ENCODE peak calls at places on chromosomes 12 and 14, in five cellular contexts. One of them, this sample, is unnamed.

GRCh38 chr12:13725049-13725448 is 256.4 kb downstream of the GRIN2B start:
- DNase-seq in H1: no peak
- DNase-seq in neuronal stem cell: no peak
- DNase-seq in mesenchymal stem cell: no peak
- DNase-seq in trophoblast cell: peak; percentile 2
- DNase-seq in this sample: no peak

GRCh38 chr12:52631264-52631663 is 12.9 kb upstream of the KRT73 start:
- DNase-seq in mesenchymal stem cell: no peak
- DNase-seq in neuronal stem cell: no peak
- DNase-seq in H1: no peak
- DNase-seq in trophoblast cell: no peak
- DNase-seq in this sample: peak; percentile 17

GRCh38 chr14:90116444-90116843 is 54.6 kb downstream of the KCNK13 start:
- DNase-seq in mesenchymal stem cell: no peak
- DNase-seq in neuronal stem cell: no peak
- DNase-seq in trophoblast cell: no peak
- DNase-seq in H1: no peak
- DNase-seq in this sample: no peak

GRCh38 chr12:39846971-39847661 is 227.5 kb upstream of the ABCD2 start:
- DNase-seq in H1: no peak
- DNase-seq in trophoblast cell: peak; percentile 40
- DNase-seq in neuronal stem cell: no peak
- DNase-seq in mesenchymal stem cell: no peak
- DNase-seq in this sample: no peak

GRCh38 chr12:119178544-119179334 is at the start of gene HSPB8:
- DNase-seq in H1: no peak
- DNase-seq in neuronal stem cell: no peak
- DNase-seq in mesenchymal stem cell: peak; percentile 98
- DNase-seq in trophoblast cell: peak; percentile 98
- DNase-seq in this sample: peak; percentile 89

GRCh38 chr12:75374971-75375370 is 15.9 kb upstream of the GLIPR1L2 start:
- DNase-seq in H1: no peak
- DNase-seq in mesenchymal stem cell: no peak
- DNase-seq in neuronal stem cell: no peak
- DNase-seq in trophoblast cell: no peak
- DNase-seq in this sample: no peak

GRCh38 chr12:53298154-53298553 is 1.3 kb upstream of the MYG1 start:
- DNase-seq in neuronal stem cell: no peak
- DNase-seq in trophoblast cell: peak; percentile 91
- DNase-seq in mesenchymal stem cell: peak; percentile 85
- DNase-seq in H1: no peak
- DNase-seq in this sample: no peak

GRCh38 chr14:50001146-50001998 is 108.5 kb downstream of the ARF6 start:
- DNase-seq in mesenchymal stem cell: peak; percentile 94
- DNase-seq in neuronal stem cell: no peak
- DNase-seq in trophoblast cell: peak; percentile 98
- DNase-seq in H1: no peak
- DNase-seq in this sample: peak; percentile 59

GRCh38 chr14:99412122-99413061 is 68.3 kb downstream of the SETD3 start:
- DNase-seq in neuronal stem cell: no peak
- DNase-seq in trophoblast cell: no peak
- DNase-seq in mesenchymal stem cell: peak; percentile 31
- DNase-seq in H1: peak; percentile 46
- DNase-seq in this sample: peak; percentile 83

GRCh38 chr14:78725086-78725485 is 554.9 kb downstream of the NRXN3 start:
- DNase-seq in neuronal stem cell: no peak
- DNase-seq in H1: no peak
- DNase-seq in mesenchymal stem cell: no peak
- DNase-seq in trophoblast cell: no peak
- DNase-seq in this sample: no peak

GRCh38 chr14:71271166-71271945 is 364.1 kb downstream of the PCNX1 start:
- DNase-seq in neuronal stem cell: no peak
- DNase-seq in H1: no peak
- DNase-seq in trophoblast cell: no peak
- DNase-seq in mesenchymal stem cell: no peak
- DNase-seq in this sample: no peak

GRCh38 chr12:53990311-53991076 is 5.5 kb downstream of the HOXC10 start:
- DNase-seq in trophoblast cell: no peak
- DNase-seq in H1: no peak
- DNase-seq in mesenchymal stem cell: no peak
- DNase-seq in neuronal stem cell: no peak
- DNase-seq in this sample: no peak

GRCh38 chr14:55807059-55807499 is 227.1 kb downstream of the KTN1 start:
- DNase-seq in trophoblast cell: peak; percentile 26
- DNase-seq in H1: no peak
- DNase-seq in mesenchymal stem cell: peak; percentile 21
- DNase-seq in neuronal stem cell: no peak
- DNase-seq in this sample: no peak

GRCh38 chr12:24754690-24755638 is 193.9 kb downstream of the BCAT1 start:
- DNase-seq in mesenchymal stem cell: peak; percentile 73
- DNase-seq in H1: no peak
- DNase-seq in trophoblast cell: peak; percentile 63
- DNase-seq in neuronal stem cell: no peak
- DNase-seq in this sample: no peak

GRCh38 chr12:52380271-52380694 is 5.2 kb downstream of the KRT84 start:
- DNase-seq in neuronal stem cell: no peak
- DNase-seq in mesenchymal stem cell: peak; percentile 16
- DNase-seq in trophoblast cell: peak; percentile 63
- DNase-seq in H1: no peak
- DNase-seq in this sample: peak; percentile 81

GRCh38 chr12:39892146-39892545 is 213.7 kb downstream of the SLC2A13 start:
- DNase-seq in mesenchymal stem cell: no peak
- DNase-seq in H1: no peak
- DNase-seq in neuronal stem cell: no peak
- DNase-seq in trophoblast cell: no peak
- DNase-seq in this sample: no peak

GRCh38 chr12:52091061-52091460 is 11.6 kb downstream of the SMIM41 start:
- DNase-seq in mesenchymal stem cell: no peak
- DNase-seq in H1: no peak
- DNase-seq in neuronal stem cell: no peak
- DNase-seq in trophoblast cell: no peak
- DNase-seq in this sample: no peak

GRCh38 chr14:51884086-51884927 is 23.9 kb downstream of the GNG2 start:
- DNase-seq in H1: no peak
- DNase-seq in trophoblast cell: no peak
- DNase-seq in neuronal stem cell: no peak
- DNase-seq in mesenchymal stem cell: peak; percentile 86
- DNase-seq in this sample: no peak

GRCh38 chr12:1995205-1995896 is 8.9 kb downstream of the DCP1B start:
- DNase-seq in neuronal stem cell: no peak
- DNase-seq in trophoblast cell: no peak
- DNase-seq in mesenchymal stem cell: no peak
- DNase-seq in H1: no peak
- DNase-seq in this sample: no peak
- H2BK120ac ChIP-seq in neuronal stem cell: no peak overlapping the region
- H2BK120ac ChIP-seq in trophoblast cell: no peak overlapping the region
- H2BK120ac ChIP-seq in mesenchymal stem cell: no peak overlapping the region
- H2BK120ac ChIP-seq in H1: peak overlapping the region; percentile 70
- H2BK120ac ChIP-seq in this sample: no peak overlapping the region

DNA sequence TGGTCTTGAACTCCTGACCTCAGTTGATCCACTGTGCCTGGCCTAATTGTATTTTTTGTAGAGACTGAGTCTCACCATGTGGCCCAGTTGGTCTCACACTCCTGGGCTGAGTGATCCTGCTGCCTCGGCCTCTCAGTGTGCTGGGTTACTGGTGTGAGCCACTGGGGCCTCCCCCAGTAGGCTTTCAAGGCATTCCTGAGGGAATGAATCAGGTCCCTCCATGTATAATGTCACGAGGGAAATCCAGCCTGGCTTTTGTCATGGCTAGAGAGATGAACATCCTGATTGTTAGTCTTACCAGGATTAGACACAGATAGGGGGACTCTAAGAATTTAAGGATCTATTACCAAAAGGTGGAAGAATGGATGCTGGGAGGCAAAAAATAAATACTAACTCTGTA is 51.9 kb downstream of the CPSF2 start:
- DNase-seq in trophoblast cell: no peak
- DNase-seq in mesenchymal stem cell: peak; percentile 77
- DNase-seq in H1: no peak
- DNase-seq in neuronal stem cell: no peak
- DNase-seq in this sample: no peak
- H2BK12ac ChIP-seq in trophoblast cell: no peak overlapping the region
- H2BK12ac ChIP-seq in mesenchymal stem cell: no peak overlapping the region
- H2BK12ac ChIP-seq in H1: no peak overlapping the region
- H2BK12ac ChIP-seq in neuronal stem cell: no peak overlapping the region
- H2BK12ac ChIP-seq in this sample: no peak overlapping the region

GRCh38 chr12:56042430-56043203 is 899 bp downstream of the RPS26 start:
- DNase-seq in trophoblast cell: no peak
- DNase-seq in neuronal stem cell: no peak
- DNase-seq in mesenchymal stem cell: peak; percentile 18
- DNase-seq in H1: no peak
- DNase-seq in this sample: no peak

GRCh38 chr12:56038022-56038665 is 3.6 kb upstream of the RPS26 start:
- DNase-seq in H1: no peak
- DNase-seq in neuronal stem cell: no peak
- DNase-seq in mesenchymal stem cell: no peak
- DNase-seq in trophoblast cell: no peak
- DNase-seq in this sample: no peak

GRCh38 chr12:56041579-56042429 is at the start of gene RPS26:
- DNase-seq in H1: peak; percentile 99
- DNase-seq in mesenchymal stem cell: peak; percentile 100
- DNase-seq in trophoblast cell: peak; percentile 99
- DNase-seq in neuronal stem cell: peak; percentile 99
- DNase-seq in this sample: peak; percentile 100

GRCh38 chr12:56040151-56040550 is 1.6 kb upstream of the RPS26 start:
- DNase-seq in trophoblast cell: no peak
- DNase-seq in H1: no peak
- DNase-seq in mesenchymal stem cell: no peak
- DNase-seq in neuronal stem cell: no peak
- DNase-seq in this sample: no peak

GRCh38 chr12:56040963-56041578 is 647 bp upstream of the RPS26 start:
- DNase-seq in H1: no peak
- DNase-seq in neuronal stem cell: no peak
- DNase-seq in trophoblast cell: no peak
- DNase-seq in mesenchymal stem cell: no peak
- DNase-seq in this sample: peak; percentile 68
- H2AFZ ChIP-seq in H1: no peak overlapping the region
- H2AFZ ChIP-seq in neuronal stem cell: peak overlapping the region; percentile 78
- H2AFZ ChIP-seq in trophoblast cell: no peak overlapping the region
- H2AFZ ChIP-seq in mesenchymal stem cell: no peak overlapping the region
- H2AFZ ChIP-seq in this sample: no peak overlapping the region

DNA sequence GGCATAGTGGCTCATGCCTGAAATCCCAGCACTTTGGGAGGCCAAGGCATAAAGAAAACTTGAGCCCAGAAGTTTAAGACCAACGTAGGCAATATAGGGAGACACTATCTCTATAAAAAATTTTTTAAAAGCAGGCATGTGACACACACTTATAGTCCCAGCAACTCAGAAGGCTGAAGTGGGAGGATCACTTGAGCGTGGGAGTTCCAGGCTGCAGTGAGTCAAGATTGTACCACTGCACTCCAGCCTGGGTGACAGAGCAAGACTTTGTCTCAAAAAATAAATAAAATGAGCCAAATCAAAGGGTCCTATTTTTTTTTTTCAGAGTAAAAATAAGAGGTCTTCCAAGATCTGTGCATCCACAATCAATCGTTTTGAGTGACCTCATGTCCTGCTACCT is 237.6 kb downstream of the SLC16A7 start:
- DNase-seq in neuronal stem cell: no peak
- DNase-seq in mesenchymal stem cell: no peak
- DNase-seq in H1: no peak
- DNase-seq in trophoblast cell: no peak
- DNase-seq in this sample: no peak
- H2BK120ac ChIP-seq in neuronal stem cell: no peak overlapping the region
- H2BK120ac ChIP-seq in mesenchymal stem cell: no peak overlapping the region
- H2BK120ac ChIP-seq in H1: no peak overlapping the region
- H2BK120ac ChIP-seq in trophoblast cell: no peak overlapping the region
- H2BK120ac ChIP-seq in this sample: no peak overlapping the region

GRCh38 chr12:132571598-132571997 is 38.8 kb downstream of the LRCOL1 start:
- DNase-seq in neuronal stem cell: no peak
- DNase-seq in H1: no peak
- DNase-seq in trophoblast cell: peak; percentile 42
- DNase-seq in mesenchymal stem cell: no peak
- DNase-seq in this sample: no peak

GRCh38 chr12:132569856-132570480 is 40.4 kb downstream of the LRCOL1 start:
- DNase-seq in trophoblast cell: no peak
- DNase-seq in neuronal stem cell: no peak
- DNase-seq in mesenchymal stem cell: no peak
- DNase-seq in H1: no peak
- DNase-seq in this sample: no peak

GRCh38 chr12:132570635-132571034 is 39.7 kb downstream of the LRCOL1 start:
- DNase-seq in H1: no peak
- DNase-seq in neuronal stem cell: no peak
- DNase-seq in mesenchymal stem cell: no peak
- DNase-seq in trophoblast cell: no peak
- DNase-seq in this sample: no peak

GRCh38 chr12:132572106-132572505 is 38.3 kb downstream of the LRCOL1 start:
- DNase-seq in H1: no peak
- DNase-seq in neuronal stem cell: no peak
- DNase-seq in mesenchymal stem cell: no peak
- DNase-seq in trophoblast cell: peak; percentile 87
- DNase-seq in this sample: no peak

GRCh38 chr12:132571051-132571450 is 39.3 kb downstream of the LRCOL1 start:
- DNase-seq in H1: no peak
- DNase-seq in trophoblast cell: no peak
- DNase-seq in mesenchymal stem cell: no peak
- DNase-seq in neuronal stem cell: no peak
- DNase-seq in this sample: no peak
- H2BK12ac ChIP-seq in H1: no peak overlapping the region
- H2BK12ac ChIP-seq in trophoblast cell: no peak overlapping the region
- H2BK12ac ChIP-seq in mesenchymal stem cell: no peak overlapping the region
- H2BK12ac ChIP-seq in neuronal stem cell: peak overlapping the region; percentile 58
- H2BK12ac ChIP-seq in this sample: no peak overlapping the region

This sample was measured in H9.